ENCODE peak calls at places on chromosomes 1 and 21, in four cellular contexts. One of them, this sample, is unnamed.

GRCh38 chr1:25804244-25804963 is 4.4 kb downstream of the SELENON start:
- DNase-seq in fibroblast of pulmonary artery: peak; percentile 33
- DNase-seq in T follicular helper cell: no peak
- DNase-seq in omental fat pad: no peak
- DNase-seq in this sample: no peak

GRCh38 chr1:50959303-50959912 is 659 bp downstream of the FAF1 start:
- DNase-seq in fibroblast of pulmonary artery: peak; percentile 32
- DNase-seq in T follicular helper cell: peak; percentile 21
- DNase-seq in omental fat pad: no peak
- DNase-seq in this sample: no peak

GRCh38 chr1:92482665-92483441 is 3.9 kb downstream of the GFI1 start:
- DNase-seq in fibroblast of pulmonary artery: no peak
- DNase-seq in T follicular helper cell: peak; percentile 32
- DNase-seq in omental fat pad: no peak
- DNase-seq in this sample: no peak

GRCh38 chr1:204350857-204351573 is 8.7 kb downstream of the PLEKHA6 start:
- DNase-seq in fibroblast of pulmonary artery: peak; percentile 78
- DNase-seq in T follicular helper cell: no peak
- DNase-seq in omental fat pad: no peak
- DNase-seq in this sample: no peak

GRCh38 chr1:109814993-109815786 is 51.5 kb upstream of the EPS8L3 start:
- DNase-seq in fibroblast of pulmonary artery: no peak
- DNase-seq in T follicular helper cell: no peak
- DNase-seq in omental fat pad: no peak
- DNase-seq in this sample: no peak

GRCh38 chr1:63928197-63929105 is 154.6 kb downstream of the ROR1 start:
- DNase-seq in fibroblast of pulmonary artery: no peak
- DNase-seq in T follicular helper cell: no peak
- DNase-seq in omental fat pad: no peak
- DNase-seq in this sample: peak; percentile 21

GRCh38 chr1:109768700-109769325 is 5.1 kb upstream of the EPS8L3 start:
- DNase-seq in fibroblast of pulmonary artery: no peak
- DNase-seq in T follicular helper cell: no peak
- DNase-seq in omental fat pad: peak; percentile 16
- DNase-seq in this sample: no peak

GRCh38 chr1:167447521-167448136 is 70.7 kb downstream of the CD247 start:
- DNase-seq in fibroblast of pulmonary artery: no peak
- DNase-seq in T follicular helper cell: peak; percentile 65
- DNase-seq in omental fat pad: no peak
- DNase-seq in this sample: no peak

GRCh38 chr1:150186789-150187559 is 37.3 kb downstream of the PLEKHO1 start:
- DNase-seq in fibroblast of pulmonary artery: peak; percentile 62
- DNase-seq in T follicular helper cell: peak; percentile 3
- DNase-seq in omental fat pad: no peak
- DNase-seq in this sample: no peak

GRCh38 chr1:156540955-156541354 is 31.4 kb downstream of the IQGAP3 start:
- DNase-seq in fibroblast of pulmonary artery: no peak
- DNase-seq in T follicular helper cell: no peak
- DNase-seq in omental fat pad: no peak
- DNase-seq in this sample: no peak

GRCh38 chr1:156499703-156500577 is 635 bp downstream of the MEF2D start:
- DNase-seq in fibroblast of pulmonary artery: no peak
- DNase-seq in T follicular helper cell: peak; percentile 21
- DNase-seq in omental fat pad: no peak
- DNase-seq in this sample: no peak

GRCh38 chr1:21077085-21077484 is 99.6 kb downstream of the EIF4G3 start:
- DNase-seq in fibroblast of pulmonary artery: peak; percentile 81
- DNase-seq in T follicular helper cell: no peak
- DNase-seq in omental fat pad: no peak
- DNase-seq in this sample: no peak

GRCh38 chr1:28208818-28209441 is 23.9 kb downstream of the DNAJC8 start:
- DNase-seq in fibroblast of pulmonary artery: peak; percentile 87
- DNase-seq in T follicular helper cell: peak; percentile 47
- DNase-seq in omental fat pad: no peak
- DNase-seq in this sample: no peak

GRCh38 chr1:154751690-154752089 is 118.4 kb downstream of the KCNN3 start:
- DNase-seq in fibroblast of pulmonary artery: peak; percentile 82
- DNase-seq in T follicular helper cell: no peak
- DNase-seq in omental fat pad: no peak
- DNase-seq in this sample: no peak

GRCh38 chr1:92577251-92577895 is 90.6 kb upstream of the GFI1 start:
- DNase-seq in fibroblast of pulmonary artery: peak; percentile 56
- DNase-seq in T follicular helper cell: no peak
- DNase-seq in omental fat pad: no peak
- DNase-seq in this sample: no peak

GRCh38 chr1:236465231-236465958 is 58.4 kb upstream of the LGALS8 start:
- DNase-seq in fibroblast of pulmonary artery: no peak
- DNase-seq in T follicular helper cell: no peak
- DNase-seq in omental fat pad: no peak
- DNase-seq in this sample: no peak

GRCh38 chr1:180953291-180953747 is 40.6 kb downstream of the KIAA1614 start:
- DNase-seq in fibroblast of pulmonary artery: no peak
- DNase-seq in T follicular helper cell: no peak
- DNase-seq in omental fat pad: no peak
- DNase-seq in this sample: no peak

GRCh38 chr1:36199934-36200741 is 24.1 kb upstream of the THRAP3 start:
- DNase-seq in fibroblast of pulmonary artery: peak; percentile 86
- DNase-seq in T follicular helper cell: no peak
- DNase-seq in omental fat pad: no peak
- DNase-seq in this sample: no peak

GRCh38 chr1:226482975-226483660 is 65.4 kb upstream of the STUM start:
- DNase-seq in fibroblast of pulmonary artery: no peak
- DNase-seq in T follicular helper cell: no peak
- DNase-seq in omental fat pad: no peak
- DNase-seq in this sample: no peak

GRCh38 chr1:158285756-158286241 is 3.9 kb upstream of the CD1C start:
- DNase-seq in fibroblast of pulmonary artery: peak; percentile 28
- DNase-seq in T follicular helper cell: no peak
- DNase-seq in omental fat pad: no peak
- DNase-seq in this sample: peak; percentile 25

GRCh38 chr1:205934788-205935187 is 8.5 kb downstream of the SLC26A9 start:
- DNase-seq in fibroblast of pulmonary artery: no peak
- DNase-seq in T follicular helper cell: no peak
- DNase-seq in omental fat pad: no peak
- DNase-seq in this sample: no peak

GRCh38 chr1:54839824-54840223 is 38.7 kb upstream of the TTC22 start:
- DNase-seq in fibroblast of pulmonary artery: no peak
- DNase-seq in T follicular helper cell: no peak
- DNase-seq in omental fat pad: no peak
- DNase-seq in this sample: no peak

GRCh38 chr1:93597697-93598096 is 83.9 kb downstream of the BCAR3 start:
- DNase-seq in fibroblast of pulmonary artery: no peak
- DNase-seq in T follicular helper cell: no peak
- DNase-seq in omental fat pad: no peak
- DNase-seq in this sample: no peak

GRCh38 chr1:154400381-154400801 is 4.8 kb upstream of the IL6R start:
- DNase-seq in fibroblast of pulmonary artery: no peak
- DNase-seq in T follicular helper cell: no peak
- DNase-seq in omental fat pad: no peak
- DNase-seq in this sample: no peak

GRCh38 chr1:234840843-234841242 is 230.9 kb upstream of the IRF2BP2 start:
- DNase-seq in fibroblast of pulmonary artery: no peak
- DNase-seq in T follicular helper cell: no peak
- DNase-seq in omental fat pad: no peak
- DNase-seq in this sample: no peak

GRCh38 chr1:91712981-91713841 is 172.7 kb downstream of the TGFBR3 start:
- DNase-seq in fibroblast of pulmonary artery: peak; percentile 83
- DNase-seq in T follicular helper cell: no peak
- DNase-seq in omental fat pad: no peak
- DNase-seq in this sample: no peak

GRCh38 chr1:206442101-206442500 is 28.2 kb upstream of the IKBKE start:
- DNase-seq in fibroblast of pulmonary artery: no peak
- DNase-seq in T follicular helper cell: no peak
- DNase-seq in omental fat pad: no peak
- DNase-seq in this sample: no peak

GRCh38 chr1:66244429-66244828 is 289.5 kb upstream of the SGIP1 start:
- DNase-seq in fibroblast of pulmonary artery: no peak
- DNase-seq in T follicular helper cell: no peak
- DNase-seq in omental fat pad: no peak
- DNase-seq in this sample: no peak

GRCh38 chr1:53942149-53942957 is 3.1 kb downstream of the IFT25 start:
- DNase-seq in fibroblast of pulmonary artery: no peak
- DNase-seq in T follicular helper cell: no peak
- DNase-seq in omental fat pad: no peak
- DNase-seq in this sample: no peak

GRCh38 chr1:203891950-203892349 is 30.6 kb downstream of the SNRPE start:
- DNase-seq in fibroblast of pulmonary artery: peak; percentile 52
- DNase-seq in T follicular helper cell: no peak
- DNase-seq in omental fat pad: no peak
- DNase-seq in this sample: no peak

GRCh38 chr1:87795615-87796337 is 467.1 kb downstream of the LMO4 start:
- DNase-seq in fibroblast of pulmonary artery: no peak
- DNase-seq in T follicular helper cell: no peak
- DNase-seq in omental fat pad: no peak
- DNase-seq in this sample: no peak

GRCh38 chr1:44029911-44030605 is 1.2 kb downstream of the SLC6A9 start:
- DNase-seq in fibroblast of pulmonary artery: peak; percentile 88
- DNase-seq in T follicular helper cell: peak; percentile 73
- DNase-seq in omental fat pad: peak; percentile 68
- DNase-seq in this sample: peak; percentile 83

GRCh38 chr1:180182721-180183311 is 28.1 kb downstream of the QSOX1 start:
- DNase-seq in fibroblast of pulmonary artery: no peak
- DNase-seq in T follicular helper cell: no peak
- DNase-seq in omental fat pad: no peak
- DNase-seq in this sample: no peak

GRCh38 chr21:36813071-36813470 is 114.2 kb downstream of the SIM2 start:
- DNase-seq in fibroblast of pulmonary artery: peak; percentile 56
- DNase-seq in T follicular helper cell: no peak
- DNase-seq in omental fat pad: no peak
- DNase-seq in this sample: no peak

GRCh38 chr21:44305691-44306090 is 5.8 kb downstream of the PFKL start:
- DNase-seq in fibroblast of pulmonary artery: no peak
- DNase-seq in T follicular helper cell: no peak
- DNase-seq in omental fat pad: no peak
- DNase-seq in this sample: no peak

GRCh38 chr1:89995595-89996397 is 886 bp downstream of the ZNF326 start:
- DNase-seq in fibroblast of pulmonary artery: no peak
- DNase-seq in T follicular helper cell: no peak
- DNase-seq in omental fat pad: no peak
- DNase-seq in this sample: no peak

GRCh38 chr21:31538821-31539220 is 120.7 kb upstream of the SOD1 start:
- DNase-seq in fibroblast of pulmonary artery: no peak
- DNase-seq in T follicular helper cell: no peak
- DNase-seq in omental fat pad: no peak
- DNase-seq in this sample: no peak

GRCh38 chr1:201883786-201884185 is 4.9 kb upstream of the SHISA4 start:
- DNase-seq in fibroblast of pulmonary artery: peak; percentile 46
- DNase-seq in T follicular helper cell: no peak
- DNase-seq in omental fat pad: no peak
- DNase-seq in this sample: no peak

GRCh38 chr1:46084553-46085448 is 47.6 kb downstream of the PIK3R3 start:
- DNase-seq in fibroblast of pulmonary artery: peak; percentile 6
- DNase-seq in T follicular helper cell: no peak
- DNase-seq in omental fat pad: no peak
- DNase-seq in this sample: no peak

This sample was measured in thoracic aorta.